ENCODE peak calls at places on chromosome 16, in eight cellular contexts. T is brain microvascular endothelial cell; W is lower lobe of right lung; G is ovary; Q is omental fat pad; K is PC-3; A is amniotic stem cell; H is stimulated activated CD4-positive, alpha-beta T cell treated with anti-CD3 and anti-CD28 coated beads, Interleukin-15, amount 100 ng/mL, for 24 hours. B is an unnamed sample.

GRCh38 chr16:24668481-24669001 is 60.9 kb upstream of the TNRC6A start:
- DNase-seq in T (no peak), W (no peak), G (peak), Q (no peak), K (no peak), A (no peak), H (peak), B (peak)

GRCh38 chr16:29007865-29008593 is 23.2 kb downstream of the LAT start:
- DNase-seq in T (peak), W (no peak), G (no peak), Q (no peak), K (peak), A (no peak), H (peak), B (peak)

GRCh38 chr16:84056933-84057332 is 14.3 kb upstream of the SLC38A8 start:
- DNase-seq in T (no peak), W (no peak), G (no peak), Q (no peak), K (no peak), A (no peak), H (no peak), B (no peak)

GRCh38 chr16:77663711-77664110 is 58.6 kb upstream of the NUDT7 start:
- DNase-seq in T (no peak), W (no peak), G (no peak), Q (no peak), K (no peak), A (no peak), H (no peak), B (no peak)

GRCh38 chr16:23670137-23670776 is 8.4 kb upstream of the PLK1 start:
- DNase-seq in T (peak), W (no peak), G (no peak), Q (no peak), K (peak), A (no peak), H (peak), B (no peak)

GRCh38 chr16:55605756-55606155 is 39.3 kb downstream of the CAPNS2 start:
- DNase-seq in T (no peak), W (no peak), G (no peak), Q (no peak), K (no peak), A (no peak), H (no peak), B (no peak)

GRCh38 chr16:65196696-65197095 is 74.8 kb upstream of the CDH11 start:
- DNase-seq in T (no peak), W (no peak), G (no peak), Q (no peak), K (no peak), A (no peak), H (no peak), B (no peak)

GRCh38 chr16:20807822-20808207 is 1.5 kb downstream of the REXO5 start:
- DNase-seq in T (no peak), W (no peak), G (no peak), Q (no peak), K (no peak), A (no peak), H (no peak), B (no peak)

GRCh38 chr16:56389554-56389953 is 35.8 kb downstream of the AMFR start:
- DNase-seq in T (peak), W (no peak), G (no peak), Q (no peak), K (peak), A (no peak), H (no peak), B (no peak)

GRCh38 chr16:2233046-2233775 is 3.0 kb upstream of the DNASE1L2 start:
- DNase-seq in T (no peak), W (no peak), G (no peak), Q (no peak), K (no peak), A (no peak), H (no peak), B (no peak)

GRCh38 chr16:57623251-57624043 is 5.0 kb upstream of the ADGRG1 start:
- DNase-seq in T (peak), W (peak), G (no peak), Q (no peak), K (peak), A (no peak), H (no peak), B (no peak)

GRCh38 chr16:10318798-10319500 is 66.9 kb upstream of the ATF7IP2 start:
- DNase-seq in T (no peak), W (no peak), G (no peak), Q (no peak), K (no peak), A (no peak), H (no peak), B (no peak)

GRCh38 chr16:30060354-30061194 is 5.0 kb upstream of the ALDOA start:
- DNase-seq in T (no peak), W (no peak), G (no peak), Q (no peak), K (no peak), A (no peak), H (no peak), B (no peak)

GRCh38 chr16:81668243-81669097 is 110.6 kb upstream of the PLCG2 start:
- DNase-seq in T (no peak), W (no peak), G (no peak), Q (no peak), K (no peak), A (no peak), H (no peak), B (no peak)

GRCh38 chr16:49600976-49601375 is 227.4 kb downstream of the C16orf78 start:
- DNase-seq in T (no peak), W (no peak), G (no peak), Q (no peak), K (no peak), A (no peak), H (no peak), B (no peak)

GRCh38 chr16:85888405-85889331 is 10.3 kb upstream of the IRF8 start:
- DNase-seq in T (peak), W (no peak), G (no peak), Q (no peak), K (peak), A (no peak), H (peak), B (peak)

GRCh38 chr16:67865318-67865717 is 7.5 kb upstream of the EDC4 start:
- DNase-seq in T (peak), W (no peak), G (no peak), Q (no peak), K (peak), A (no peak), H (peak), B (no peak)

GRCh38 chr16:48499822-48500440 is 110.0 kb downstream of the N4BP1 start:
- DNase-seq in T (peak), W (no peak), G (peak), Q (no peak), K (peak), A (peak), H (no peak), B (no peak)

GRCh38 chr16:6375471-6376075 is 957.1 kb upstream of the RBFOX1 start:
- DNase-seq in T (no peak), W (no peak), G (no peak), Q (no peak), K (no peak), A (no peak), H (no peak), B (no peak)

GRCh38 chr16:9056061-9056460 is 35.4 kb upstream of the HAPSTR1 start:
- DNase-seq in T (no peak), W (no peak), G (no peak), Q (no peak), K (no peak), A (no peak), H (no peak), B (no peak)

GRCh38 chr16:4215106-4215505 is 26.8 kb downstream of the SRL start:
- DNase-seq in T (no peak), W (no peak), G (no peak), Q (no peak), K (no peak), A (no peak), H (no peak), B (no peak)

GRCh38 chr16:30131869-30132475 is 9.0 kb upstream of the MAPK3 start:
- DNase-seq in T (no peak), W (no peak), G (no peak), Q (no peak), K (no peak), A (no peak), H (no peak), B (no peak)

GRCh38 chr16:22321340-22322001 is 24.3 kb downstream of the POLR3E start:
- DNase-seq in T (peak), W (peak), G (peak), Q (peak), K (peak), A (peak), H (peak), B (peak)